ENCODE peak calls at places on chromosomes 13 and 19, in eight cellular contexts. One of them, this sample, is unnamed.

GRCh38 chr13:20505405-20506366 is 20.0 kb downstream of the CRYL1 start:
- DNase-seq in AG10803: no peak
- DNase-seq in fibroblast of lung: no peak
- DNase-seq in left lung: no peak
- DNase-seq in thyroid gland: no peak
- DNase-seq in fibroblast of pulmonary artery: no peak
- DNase-seq in cardiac muscle cell: no peak
- DNase-seq in fibroblast of mammary gland: no peak
- DNase-seq in this sample: no peak

GRCh38 chr13:52695856-52696255 is 43.2 kb downstream of the SUGT1 start:
- DNase-seq in AG10803: peak
- DNase-seq in fibroblast of lung: peak
- DNase-seq in left lung: no peak
- DNase-seq in thyroid gland: no peak
- DNase-seq in fibroblast of pulmonary artery: peak
- DNase-seq in cardiac muscle cell: peak
- DNase-seq in fibroblast of mammary gland: peak
- DNase-seq in this sample: no peak

GRCh38 chr19:42290523-42291436 is 11.2 kb upstream of the PRR19 start:
- DNase-seq in AG10803: no peak
- DNase-seq in fibroblast of lung: no peak
- DNase-seq in left lung: no peak
- DNase-seq in thyroid gland: no peak
- DNase-seq in fibroblast of pulmonary artery: no peak
- DNase-seq in cardiac muscle cell: no peak
- DNase-seq in fibroblast of mammary gland: no peak
- DNase-seq in this sample: no peak

GRCh38 chr19:48395170-48395455 is 1.6 kb downstream of the GRIN2D start:
- DNase-seq in AG10803: no peak
- DNase-seq in fibroblast of lung: no peak
- DNase-seq in left lung: no peak
- DNase-seq in thyroid gland: no peak
- DNase-seq in fibroblast of pulmonary artery: no peak
- DNase-seq in cardiac muscle cell: no peak
- DNase-seq in fibroblast of mammary gland: no peak
- DNase-seq in this sample: no peak

GRCh38 chr13:113184568-113185440 is 23.7 kb downstream of the PCID2 start:
- DNase-seq in AG10803: no peak
- DNase-seq in fibroblast of lung: no peak
- DNase-seq in left lung: no peak
- DNase-seq in thyroid gland: no peak
- DNase-seq in fibroblast of pulmonary artery: no peak
- DNase-seq in cardiac muscle cell: no peak
- DNase-seq in fibroblast of mammary gland: no peak
- DNase-seq in this sample: no peak

GRCh38 chr19:49887037-49887652 is 9.5 kb downstream of the IL4I1 start:
- DNase-seq in AG10803: no peak
- DNase-seq in fibroblast of lung: no peak
- DNase-seq in left lung: no peak
- DNase-seq in thyroid gland: no peak
- DNase-seq in fibroblast of pulmonary artery: no peak
- DNase-seq in cardiac muscle cell: no peak
- DNase-seq in fibroblast of mammary gland: no peak
- DNase-seq in this sample: no peak

GRCh38 chr13:77696863-77697207 is 652 bp upstream of the SLAIN1 start:
- DNase-seq in AG10803: no peak
- DNase-seq in fibroblast of lung: no peak
- DNase-seq in left lung: no peak
- DNase-seq in thyroid gland: no peak
- DNase-seq in fibroblast of pulmonary artery: no peak
- DNase-seq in cardiac muscle cell: no peak
- DNase-seq in fibroblast of mammary gland: no peak
- DNase-seq in this sample: no peak

GRCh38 chr19:9156304-9156703 is 16.1 kb downstream of the ZNF317 start:
- DNase-seq in AG10803: no peak
- DNase-seq in fibroblast of lung: no peak
- DNase-seq in left lung: no peak
- DNase-seq in thyroid gland: no peak
- DNase-seq in fibroblast of pulmonary artery: no peak
- DNase-seq in cardiac muscle cell: no peak
- DNase-seq in fibroblast of mammary gland: no peak
- DNase-seq in this sample: no peak

GRCh38 chr13:83211301-83211700 is 671.0 kb downstream of the SLITRK1 start:
- DNase-seq in AG10803: peak
- DNase-seq in fibroblast of lung: peak
- DNase-seq in left lung: no peak
- DNase-seq in thyroid gland: no peak
- DNase-seq in fibroblast of pulmonary artery: peak
- DNase-seq in cardiac muscle cell: no peak
- DNase-seq in fibroblast of mammary gland: peak
- DNase-seq in this sample: no peak

GRCh38 chr13:49859568-49859967 is 67.1 kb upstream of the KPNA3 start:
- DNase-seq in AG10803: peak
- DNase-seq in fibroblast of lung: peak
- DNase-seq in left lung: peak
- DNase-seq in thyroid gland: no peak
- DNase-seq in fibroblast of pulmonary artery: peak
- DNase-seq in cardiac muscle cell: peak
- DNase-seq in fibroblast of mammary gland: peak
- DNase-seq in this sample: no peak

GRCh38 chr13:38769526-38769925 is 82.6 kb downstream of the FREM2 start:
- DNase-seq in AG10803: no peak
- DNase-seq in fibroblast of lung: no peak
- DNase-seq in left lung: no peak
- DNase-seq in thyroid gland: no peak
- DNase-seq in fibroblast of pulmonary artery: no peak
- DNase-seq in cardiac muscle cell: no peak
- DNase-seq in fibroblast of mammary gland: no peak
- DNase-seq in this sample: no peak

GRCh38 chr19:10776900-10777650 is 58.9 kb downstream of the TMED1 start:
- DNase-seq in AG10803: no peak
- DNase-seq in fibroblast of lung: no peak
- DNase-seq in left lung: no peak
- DNase-seq in thyroid gland: no peak
- DNase-seq in fibroblast of pulmonary artery: no peak
- DNase-seq in cardiac muscle cell: no peak
- DNase-seq in fibroblast of mammary gland: no peak
- DNase-seq in this sample: no peak

GRCh38 chr13:48876289-48876688 is 99.4 kb upstream of the FNDC3A start:
- DNase-seq in AG10803: no peak
- DNase-seq in fibroblast of lung: no peak
- DNase-seq in left lung: no peak
- DNase-seq in thyroid gland: no peak
- DNase-seq in fibroblast of pulmonary artery: no peak
- DNase-seq in cardiac muscle cell: no peak
- DNase-seq in fibroblast of mammary gland: no peak
- DNase-seq in this sample: no peak

GRCh38 chr19:14118165-14119051 is 846 bp upstream of the PRKACA start:
- DNase-seq in AG10803: peak
- DNase-seq in fibroblast of lung: peak
- DNase-seq in left lung: peak
- DNase-seq in thyroid gland: peak
- DNase-seq in fibroblast of pulmonary artery: peak
- DNase-seq in cardiac muscle cell: peak
- DNase-seq in fibroblast of mammary gland: peak
- DNase-seq in this sample: peak

GRCh38 chr19:53824134-53824611 is at the start of gene NLRP12:
- DNase-seq in AG10803: no peak
- DNase-seq in fibroblast of lung: no peak
- DNase-seq in left lung: peak
- DNase-seq in thyroid gland: no peak
- DNase-seq in fibroblast of pulmonary artery: no peak
- DNase-seq in cardiac muscle cell: peak
- DNase-seq in fibroblast of mammary gland: no peak
- DNase-seq in this sample: peak

GRCh38 chr13:92390217-92390616 is 836.4 kb upstream of the GPC6 start:
- DNase-seq in AG10803: no peak
- DNase-seq in fibroblast of lung: peak
- DNase-seq in left lung: no peak
- DNase-seq in thyroid gland: no peak
- DNase-seq in fibroblast of pulmonary artery: no peak
- DNase-seq in cardiac muscle cell: no peak
- DNase-seq in fibroblast of mammary gland: no peak
- DNase-seq in this sample: no peak

GRCh38 chr19:39430675-39431593 is 4.8 kb downstream of the RPS16 start:
- DNase-seq in AG10803: peak
- DNase-seq in fibroblast of lung: peak
- DNase-seq in left lung: peak
- DNase-seq in thyroid gland: peak
- DNase-seq in fibroblast of pulmonary artery: peak
- DNase-seq in cardiac muscle cell: peak
- DNase-seq in fibroblast of mammary gland: peak
- DNase-seq in this sample: peak

DNA sequence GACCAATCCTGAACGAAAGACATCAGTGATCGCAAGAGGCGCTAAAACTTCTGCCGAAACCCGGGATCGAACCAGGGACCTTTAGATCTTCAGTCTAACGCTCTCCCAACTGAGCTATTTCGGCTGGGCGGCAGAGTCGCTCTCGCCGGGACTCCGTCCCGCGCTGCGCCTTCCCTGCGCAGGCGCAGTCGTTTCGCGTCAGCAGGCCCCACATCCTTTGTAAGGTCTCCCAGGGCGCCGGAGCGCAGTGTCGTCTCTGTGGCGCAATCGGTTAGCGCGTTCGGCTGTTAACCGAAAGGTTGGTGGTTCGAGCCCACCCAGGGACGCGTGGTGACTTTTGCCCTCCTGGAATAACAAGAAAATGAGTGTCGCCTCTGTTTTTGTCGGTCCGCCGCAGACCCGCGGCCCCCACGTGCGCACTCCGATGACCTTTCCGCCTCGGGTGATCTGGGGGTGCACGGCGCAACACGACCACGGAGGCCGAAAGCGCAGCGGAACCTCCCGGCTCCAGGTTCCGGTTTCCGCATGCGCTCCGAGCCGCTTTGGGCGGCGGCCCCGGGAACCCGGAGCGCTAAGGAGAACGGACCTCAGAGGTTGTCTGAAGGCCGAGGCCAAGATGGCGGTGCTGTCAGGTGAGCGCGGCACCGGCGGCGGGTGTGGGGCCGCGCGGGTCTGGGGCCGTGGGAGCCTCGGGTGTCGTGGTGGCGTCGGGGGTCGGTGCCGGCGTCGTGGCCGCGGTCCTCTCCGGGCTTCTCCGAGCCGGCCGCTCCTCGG is at the start of gene NDUFS7:
- DNase-seq in AG10803: peak
- DNase-seq in fibroblast of lung: peak
- DNase-seq in left lung: peak
- DNase-seq in thyroid gland: peak
- DNase-seq in fibroblast of pulmonary artery: peak
- DNase-seq in cardiac muscle cell: peak
- DNase-seq in fibroblast of mammary gland: peak
- DNase-seq in this sample: peak
- TF ChIP-seq CTCF in AG10803: peak
- TF ChIP-seq CTCF in fibroblast of lung: no peak
- TF ChIP-seq CTCF in left lung: no peak
- TF ChIP-seq CTCF in thyroid gland: peak
- TF ChIP-seq CTCF in fibroblast of pulmonary artery: peak
- TF ChIP-seq CTCF in cardiac muscle cell: peak
- TF ChIP-seq CTCF in fibroblast of mammary gland: peak
- TF ChIP-seq CTCF in this sample: no peak

GRCh38 chr19:31211088-31211487 is 138.1 kb downstream of the TSHZ3 start:
- DNase-seq in AG10803: no peak
- DNase-seq in fibroblast of lung: no peak
- DNase-seq in left lung: no peak
- DNase-seq in thyroid gland: no peak
- DNase-seq in fibroblast of pulmonary artery: no peak
- DNase-seq in cardiac muscle cell: no peak
- DNase-seq in fibroblast of mammary gland: no peak
- DNase-seq in this sample: no peak
- TF ChIP-seq CTCF in AG10803: no peak
- TF ChIP-seq CTCF in fibroblast of lung: no peak
- TF ChIP-seq CTCF in left lung: no peak
- TF ChIP-seq CTCF in thyroid gland: no peak
- TF ChIP-seq CTCF in fibroblast of pulmonary artery: no peak
- TF ChIP-seq CTCF in cardiac muscle cell: no peak
- TF ChIP-seq CTCF in fibroblast of mammary gland: no peak
- TF ChIP-seq CTCF in this sample: no peak

GRCh38 chr13:91017669-91018053 is 329.8 kb upstream of the MIR17HG start:
- DNase-seq in AG10803: no peak
- DNase-seq in fibroblast of lung: peak
- DNase-seq in left lung: no peak
- DNase-seq in thyroid gland: peak
- DNase-seq in fibroblast of pulmonary artery: no peak
- DNase-seq in cardiac muscle cell: peak
- DNase-seq in fibroblast of mammary gland: peak
- DNase-seq in this sample: no peak

GRCh38 chr13:91014696-91015095 is 332.8 kb upstream of the MIR17HG start:
- DNase-seq in AG10803: no peak
- DNase-seq in fibroblast of lung: no peak
- DNase-seq in left lung: no peak
- DNase-seq in thyroid gland: no peak
- DNase-seq in fibroblast of pulmonary artery: peak
- DNase-seq in cardiac muscle cell: peak
- DNase-seq in fibroblast of mammary gland: peak
- DNase-seq in this sample: no peak

GRCh38 chr13:91020635-91021034 is 326.9 kb upstream of the MIR17HG start:
- DNase-seq in AG10803: no peak
- DNase-seq in fibroblast of lung: no peak
- DNase-seq in left lung: no peak
- DNase-seq in thyroid gland: no peak
- DNase-seq in fibroblast of pulmonary artery: no peak
- DNase-seq in cardiac muscle cell: no peak
- DNase-seq in fibroblast of mammary gland: no peak
- DNase-seq in this sample: no peak

DNA sequence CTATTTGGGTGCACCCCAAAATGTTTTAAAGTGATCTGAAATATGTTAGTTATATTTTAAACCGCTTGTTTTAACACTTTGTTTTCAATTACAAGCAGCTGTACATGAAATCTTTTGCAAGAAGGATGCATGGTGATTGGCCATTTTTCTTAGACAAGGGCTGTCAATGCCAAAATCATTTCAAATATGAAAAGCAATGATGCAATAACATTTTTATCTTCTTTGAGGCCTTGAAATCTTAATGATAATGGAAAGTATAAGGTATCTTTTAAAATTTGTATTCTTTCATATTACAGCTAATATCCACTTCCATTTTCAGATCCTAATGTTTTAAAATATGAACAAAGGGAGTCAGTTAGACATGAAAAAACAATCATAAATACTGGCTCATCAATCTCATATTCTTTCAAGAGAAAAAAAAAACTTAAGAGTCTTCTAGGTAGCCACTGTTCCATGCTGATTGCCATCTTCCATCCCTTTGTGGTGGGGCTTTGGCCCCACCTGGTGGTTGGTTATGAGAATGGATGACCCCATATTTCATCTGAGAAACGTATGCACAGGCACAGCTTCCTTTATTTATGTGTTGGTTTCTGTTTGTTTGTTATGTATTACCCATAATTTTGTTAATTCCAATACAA is 330.3 kb upstream of the MIR17HG start:
- DNase-seq in AG10803: peak
- DNase-seq in fibroblast of lung: peak
- DNase-seq in left lung: no peak
- DNase-seq in thyroid gland: peak
- DNase-seq in fibroblast of pulmonary artery: peak
- DNase-seq in cardiac muscle cell: peak
- DNase-seq in fibroblast of mammary gland: peak
- DNase-seq in this sample: no peak
- TF ChIP-seq CTCF in AG10803: peak
- TF ChIP-seq CTCF in fibroblast of lung: peak
- TF ChIP-seq CTCF in left lung: peak
- TF ChIP-seq CTCF in thyroid gland: peak
- TF ChIP-seq CTCF in fibroblast of pulmonary artery: peak
- TF ChIP-seq CTCF in cardiac muscle cell: peak
- TF ChIP-seq CTCF in fibroblast of mammary gland: peak
- TF ChIP-seq CTCF in this sample: peak

GRCh38 chr13:23510544-23510916 is 59.7 kb upstream of the TNFRSF19 start:
- DNase-seq in AG10803: peak
- DNase-seq in fibroblast of lung: no peak
- DNase-seq in left lung: no peak
- DNase-seq in thyroid gland: no peak
- DNase-seq in fibroblast of pulmonary artery: peak
- DNase-seq in cardiac muscle cell: peak
- DNase-seq in fibroblast of mammary gland: peak
- DNase-seq in this sample: no peak
- TF ChIP-seq CTCF in AG10803: no peak
- TF ChIP-seq CTCF in fibroblast of lung: no peak
- TF ChIP-seq CTCF in left lung: no peak
- TF ChIP-seq CTCF in thyroid gland: no peak
- TF ChIP-seq CTCF in fibroblast of pulmonary artery: no peak
- TF ChIP-seq CTCF in cardiac muscle cell: no peak
- TF ChIP-seq CTCF in fibroblast of mammary gland: no peak
- TF ChIP-seq CTCF in this sample: no peak